ENCODE peak calls at places on chromosomes 2 and 18, in seven cellular contexts. T is ovary, O is upper lobe of left lung, A is transverse colon, J is heart left ventricle, G is right lobe of liver, Y is HCT116. U is an unnamed sample.

GRCh38 chr2:16319425-16320245 is 346.0 kb downstream of the CYRIA start:
- DNase-seq in T (no peak), Y (no peak), A (no peak), O (peak; percentile 67), J (no peak), G (no peak), U (no peak)

GRCh38 chr2:239021651-239022436 is 174.0 kb downstream of the TWIST2 start:
- DNase-seq in G (no peak), T (peak; percentile 10), J (peak; percentile 18), O (peak; percentile 39), Y (no peak), A (no peak), U (no peak)

GRCh38 chr2:36450466-36451196 is 95.1 kb downstream of the CRIM1 start:
- DNase-seq in J (no peak), A (no peak), O (no peak), T (no peak), G (no peak), Y (no peak), U (no peak)

GRCh38 chr2:129698593-129698992 is 280.9 kb upstream of the RAB6C start:
- DNase-seq in T (no peak), J (no peak), A (no peak), G (no peak), O (no peak), Y (no peak), U (no peak)

GRCh38 chr2:48383055-48383454 is 146.9 kb upstream of the STON1 start:
- DNase-seq in T (no peak), A (no peak), J (no peak), G (no peak), O (no peak), Y (no peak), U (no peak)

GRCh38 chr2:105237045-105237765 is 4.3 kb upstream of the GPR45 start:
- DNase-seq in T (no peak), O (peak; percentile 79), J (no peak), G (peak; percentile 54), A (no peak), Y (no peak), U (no peak)

GRCh38 chr2:19256239-19256638 is 102.2 kb downstream of the OSR1 start:
- DNase-seq in G (no peak), J (no peak), T (no peak), Y (peak; percentile 13), A (no peak), O (no peak), U (no peak)

GRCh38 chr2:206920310-206920709 is 19.0 kb upstream of the CPO start:
- DNase-seq in T (no peak), A (no peak), Y (no peak), O (no peak), J (no peak), G (no peak), U (no peak)

GRCh38 chr18:13619505-13620205 is 106.7 kb downstream of the FAM210A start:
- DNase-seq in T (no peak), A (no peak), Y (no peak), O (peak; percentile 70), G (no peak), J (no peak), U (no peak)

GRCh38 chr2:29878898-29879297 is 42.5 kb downstream of the ALK start:
- DNase-seq in A (no peak), J (no peak), O (no peak), T (no peak), Y (peak; percentile 26), G (no peak), U (no peak)

DNA sequence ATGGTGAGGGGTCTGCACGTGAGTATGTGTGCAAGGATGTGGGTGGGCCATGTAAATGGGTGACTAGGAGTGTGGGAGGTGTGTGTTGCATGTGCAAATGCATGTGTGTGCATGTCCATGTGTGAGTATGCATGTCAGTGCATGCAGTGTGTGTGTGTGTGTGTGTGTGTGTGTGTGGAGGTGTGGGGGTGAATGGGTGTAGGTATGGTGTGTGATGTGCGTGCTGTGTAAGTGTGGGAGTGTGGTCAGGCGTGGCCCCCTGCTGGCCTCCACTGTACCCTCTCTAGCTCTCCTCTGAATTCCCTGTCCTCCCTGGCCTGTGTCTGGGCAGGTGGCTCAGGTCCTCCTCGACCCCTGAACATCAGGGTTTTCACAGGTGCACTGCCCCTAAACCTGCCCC is 230.3 kb downstream of the CELF4 start:
- DNase-seq in J (no peak), G (no peak), T (no peak), A (no peak), O (no peak), Y (no peak), U (no peak)
- H3K4me3 ChIP-seq in J (no peak overlapping the region), G (no peak overlapping the region), T (no peak overlapping the region), A (no peak overlapping the region), O (no peak overlapping the region), Y (no peak overlapping the region), U (no peak overlapping the region)

DNA sequence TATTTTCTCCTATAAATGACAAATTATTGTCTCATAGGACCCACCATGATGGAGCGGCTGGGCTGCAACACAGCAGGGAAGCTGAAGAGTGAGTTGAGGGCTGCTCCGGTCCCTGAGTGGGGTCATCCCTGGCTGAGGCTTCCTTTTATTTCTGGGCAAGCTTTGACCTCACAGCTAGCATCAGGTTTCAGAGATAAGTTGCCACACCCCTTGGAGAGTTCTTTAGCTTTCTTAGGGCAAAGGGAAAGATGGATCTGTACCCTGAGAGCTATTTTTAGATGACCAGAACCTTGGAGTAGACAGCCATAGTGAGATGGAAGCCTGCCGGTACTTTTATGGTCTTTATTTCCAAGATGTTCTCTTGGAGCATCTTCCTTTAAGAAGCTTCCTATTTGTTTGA is 11.5 kb downstream of the MYL1 start:
- DNase-seq in G (no peak), O (no peak), A (no peak), J (no peak), Y (no peak), T (no peak), U (no peak)
- TF ChIP-seq POLR2A in G (no peak), O (no peak), A (no peak), J (no peak), Y (no peak), T (no peak), U (no peak)

GRCh38 chr18:74994502-74995403 is 214.2 kb downstream of the PTGR3 start:
- DNase-seq in T (no peak), A (peak; percentile 38), Y (no peak), O (no peak), J (peak; percentile 64), G (peak; percentile 50), U (no peak)

GRCh38 chr18:74990563-74991081 is 218.3 kb downstream of the PTGR3 start:
- DNase-seq in O (no peak), Y (no peak), J (no peak), T (no peak), G (no peak), A (no peak), U (no peak)

GRCh38 chr18:74996055-74996454 is 212.9 kb downstream of the PTGR3 start:
- DNase-seq in Y (no peak), A (no peak), O (no peak), G (no peak), J (no peak), T (no peak), U (no peak)

GRCh38 chr18:74995404-74995737 is 213.6 kb downstream of the PTGR3 start:
- DNase-seq in O (no peak), A (no peak), J (no peak), G (no peak), T (no peak), Y (no peak), U (no peak)
- H3K27ac ChIP-seq in O (peak overlapping the region; percentile 50), A (no peak overlapping the region), J (no peak overlapping the region), G (no peak overlapping the region), T (no peak overlapping the region), Y (no peak overlapping the region), U (no peak overlapping the region)

DNA sequence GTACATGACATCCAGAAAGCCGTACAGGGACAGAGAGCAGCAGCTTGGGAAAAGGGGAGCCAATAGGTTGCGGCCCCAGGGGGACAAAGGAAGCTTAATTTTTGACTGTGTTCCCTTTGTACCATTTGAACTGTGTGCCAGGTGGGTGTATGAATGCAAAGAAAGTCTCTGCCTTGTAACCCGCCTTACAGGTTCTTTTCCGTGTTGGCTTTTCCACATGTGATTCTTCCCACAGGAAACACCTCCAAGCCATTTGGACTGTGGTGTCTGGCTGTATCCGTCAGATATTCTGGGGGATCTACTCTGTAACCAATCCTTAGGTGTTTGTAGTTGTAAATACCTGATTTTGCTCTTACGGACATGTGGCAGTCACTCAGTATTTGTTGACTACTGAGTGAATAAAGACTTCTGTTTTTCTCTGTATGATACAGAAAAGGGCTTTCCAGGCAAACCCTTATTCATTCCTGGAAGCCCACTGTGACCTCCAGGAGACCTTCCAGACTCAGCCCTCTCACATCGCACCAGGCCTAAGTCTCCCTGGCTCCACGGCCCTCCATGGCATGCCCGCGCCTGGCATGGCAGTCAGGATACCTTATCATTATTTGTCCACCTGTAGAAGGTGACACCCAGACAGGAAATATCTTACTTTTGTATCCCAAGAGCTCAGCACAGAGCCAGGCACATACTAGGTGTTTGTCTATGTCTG is 1.2 kb downstream of the LRRFIP1 start:
- DNase-seq in O (peak; percentile 39), G (no peak), J (no peak), A (no peak), Y (no peak), T (no peak), U (no peak)
- H3K4me3 ChIP-seq in O (no peak overlapping the region), G (peak overlapping the region; percentile 62), J (peak overlapping the region; percentile 76), A (peak overlapping the region; percentile 66), Y (no peak overlapping the region), T (peak overlapping the region; percentile 87), U (peak overlapping the region; percentile 72)

GRCh38 chr18:44680271-44681038 is at the start of gene SETBP1:
- DNase-seq in T (peak; percentile 83), A (peak; percentile 71), O (peak; percentile 91), G (peak; percentile 81), J (peak; percentile 84), Y (no peak), U (peak; percentile 80)
- TF ChIP-seq POLR2A in T (no peak), A (peak; percentile 34), O (no peak), G (peak; percentile 32), J (no peak), Y (no peak), U (no peak)

DNA sequence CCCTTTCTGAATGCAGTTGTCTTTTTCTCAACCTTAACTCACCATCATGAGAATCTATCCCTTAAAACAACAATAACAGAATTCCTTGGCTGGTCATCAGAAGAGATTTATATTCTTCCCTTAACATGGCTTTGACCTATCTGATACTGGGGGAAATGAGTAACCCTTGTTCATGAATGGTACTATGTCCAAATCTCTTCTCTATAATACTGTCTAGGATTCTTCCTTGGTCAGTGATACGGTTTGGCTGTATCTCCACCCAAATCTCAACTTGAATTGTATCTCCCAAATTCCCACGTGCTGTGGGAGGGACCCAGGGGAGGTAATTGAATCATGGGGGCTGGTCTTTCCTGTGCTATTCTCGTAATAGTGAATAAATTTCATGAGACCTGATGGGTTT is 282.0 kb upstream of the SIX2 start:
- DNase-seq in O (no peak), T (no peak), Y (no peak), J (no peak), A (no peak), G (no peak), U (no peak)
- H3K27ac ChIP-seq in O (no peak overlapping the region), T (no peak overlapping the region), Y (no peak overlapping the region), J (no peak overlapping the region), A (no peak overlapping the region), G (no peak overlapping the region), U (no peak overlapping the region)

GRCh38 chr2:20990446-20990988 is 53.4 kb downstream of the APOB start:
- DNase-seq in T (no peak), G (no peak), A (no peak), J (no peak), O (peak; percentile 53), Y (no peak), U (no peak)
- H3K4me3 ChIP-seq in T (no peak overlapping the region), G (no peak overlapping the region), A (no peak overlapping the region), J (no peak overlapping the region), O (no peak overlapping the region), Y (no peak overlapping the region), U (no peak overlapping the region)

U was measured in Peyer's patch.